ENCODE peak calls at places on chromosomes 11 and 22, in eight cellular contexts. W, V, G, K, Y, M, S and L are unnamed samples.

GRCh38 chr11:64541131-64541530 is 49.9 kb upstream of the SLC22A12 start:
- DNase-seq in W (peak), V (no peak), G (no peak), K (no peak), Y (no peak), M (no peak), S (no peak), L (no peak)

GRCh38 chr22:35752172-35752832 is 34.6 kb downstream of the APOL5 start:
- DNase-seq in W (no peak), V (no peak), G (no peak), K (peak), Y (no peak), M (no peak), S (no peak), L (no peak)

GRCh38 chr22:20251981-20252380 is 16.1 kb downstream of the RTN4R start:
- DNase-seq in W (no peak), V (no peak), G (no peak), K (no peak), Y (no peak), M (no peak), S (no peak), L (no peak)

GRCh38 chr11:68014157-68014965 is 4.2 kb downstream of the ALDH3B1 start:
- DNase-seq in W (peak), V (no peak), G (peak), K (no peak), Y (peak), M (no peak), S (no peak), L (peak)

GRCh38 chr11:134173296-134173695 is 50.5 kb downstream of the NCAPD3 start:
- DNase-seq in W (no peak), V (no peak), G (no peak), K (no peak), Y (no peak), M (no peak), S (no peak), L (no peak)

GRCh38 chr11:66652651-66653050 is 14.1 kb downstream of the RBM4 start:
- DNase-seq in W (no peak), V (no peak), G (no peak), K (no peak), Y (no peak), M (no peak), S (no peak), L (no peak)

GRCh38 chr11:7639643-7640025 is 33.7 kb downstream of the CYB5R2 start:
- DNase-seq in W (peak), V (no peak), G (no peak), K (no peak), Y (no peak), M (no peak), S (no peak), L (no peak)

GRCh38 chr11:15268598-15268997 is 153.9 kb downstream of the INSC start:
- DNase-seq in W (no peak), V (no peak), G (no peak), K (no peak), Y (no peak), M (no peak), S (no peak), L (no peak)

GRCh38 chr11:103851166-103851651 is 185.2 kb upstream of the DDI1 start:
- DNase-seq in W (no peak), V (no peak), G (no peak), K (no peak), Y (peak), M (no peak), S (no peak), L (peak)

GRCh38 chr11:128894685-128895084 is 3.5 kb downstream of the KCNJ5 start:
- DNase-seq in W (peak), V (no peak), G (peak), K (no peak), Y (no peak), M (no peak), S (no peak), L (no peak)

GRCh38 chr22:20260071-20260722 is 7.9 kb downstream of the RTN4R start:
- DNase-seq in W (no peak), V (no peak), G (no peak), K (no peak), Y (no peak), M (no peak), S (no peak), L (no peak)

GRCh38 chr11:60919320-60919719 is 4.9 kb upstream of the TMEM132A start:
- DNase-seq in W (no peak), V (no peak), G (no peak), K (peak), Y (no peak), M (no peak), S (no peak), L (no peak)

GRCh38 chr11:30595929-30596328 is 9.8 kb upstream of the MPPED2 start:
- DNase-seq in W (no peak), V (no peak), G (no peak), K (no peak), Y (no peak), M (no peak), S (no peak), L (no peak)

GRCh38 chr11:1162498-1163311 is 5.0 kb downstream of the MUC5AC start:
- DNase-seq in W (peak), V (no peak), G (no peak), K (no peak), Y (no peak), M (no peak), S (no peak), L (no peak)

GRCh38 chr11:61095022-61095421 is 7.3 kb upstream of the CD5 start:
- DNase-seq in W (no peak), V (no peak), G (no peak), K (no peak), Y (no peak), M (no peak), S (no peak), L (no peak)

GRCh38 chr22:29030618-29031235 is 30.9 kb downstream of the C22orf31 start:
- DNase-seq in W (peak), V (no peak), G (peak), K (no peak), Y (peak), M (peak), S (no peak), L (peak)

GRCh38 chr22:49592780-49593501 is 234.7 kb downstream of the BRD1 start:
- DNase-seq in W (no peak), V (no peak), G (no peak), K (no peak), Y (no peak), M (no peak), S (no peak), L (no peak)

GRCh38 chr11:1335811-1336761 is 26.7 kb upstream of the TOLLIP start:
- DNase-seq in W (peak), V (peak), G (peak), K (peak), Y (peak), M (no peak), S (peak), L (peak)

GRCh38 chr22:50460942-50461341 is 13.9 kb downstream of the SBF1 start:
- DNase-seq in W (no peak), V (no peak), G (no peak), K (no peak), Y (no peak), M (no peak), S (no peak), L (no peak)

GRCh38 chr11:75938543-75938942 is 123.5 kb downstream of the UVRAG start:
- DNase-seq in W (no peak), V (no peak), G (no peak), K (no peak), Y (no peak), M (no peak), S (no peak), L (no peak)

GRCh38 chr22:47373648-47374272 is 611.3 kb downstream of the TBC1D22A start:
- DNase-seq in W (peak), V (no peak), G (no peak), K (no peak), Y (no peak), M (no peak), S (no peak), L (no peak)

GRCh38 chr11:69480547-69481392 is 693 bp upstream of the LINC01488 start:
- DNase-seq in W (peak), V (no peak), G (peak), K (no peak), Y (no peak), M (no peak), S (no peak), L (no peak)

GRCh38 chr22:40791241-40791640 is 27.9 kb downstream of the SLC25A17 start:
- DNase-seq in W (no peak), V (no peak), G (no peak), K (no peak), Y (no peak), M (no peak), S (no peak), L (no peak)

GRCh38 chr22:17706451-17706900 is 67.8 kb downstream of the BID start:
- DNase-seq in W (no peak), V (peak), G (no peak), K (peak), Y (peak), M (no peak), S (no peak), L (peak)

GRCh38 chr11:76209956-76210885 is 3.9 kb upstream of the WNT11 start:
- DNase-seq in W (peak), V (no peak), G (peak), K (no peak), Y (peak), M (peak), S (no peak), L (peak)

GRCh38 chr11:65896009-65896999 is 3.9 kb downstream of the FOSL1 start:
- DNase-seq in W (no peak), V (no peak), G (no peak), K (no peak), Y (peak), M (no peak), S (no peak), L (no peak)

GRCh38 chr11:18590573-18590972 is 2.0 kb upstream of the UEVLD start:
- DNase-seq in W (no peak), V (no peak), G (no peak), K (no peak), Y (no peak), M (no peak), S (no peak), L (no peak)

GRCh38 chr22:19178065-19178658 is 374 bp downstream of the SLC25A1 start:
- DNase-seq in W (peak), V (peak), G (peak), K (peak), Y (peak), M (no peak), S (peak), L (no peak)

GRCh38 chr11:69716891-69717747 is 13.3 kb upstream of the FGF19 start:
- DNase-seq in W (no peak), V (no peak), G (no peak), K (no peak), Y (no peak), M (no peak), S (no peak), L (no peak)

GRCh38 chr11:47850337-47850736 is 2.2 kb upstream of the NUP160 start:
- DNase-seq in W (no peak), V (no peak), G (no peak), K (peak), Y (no peak), M (no peak), S (no peak), L (no peak)

GRCh38 chr11:132423266-132423665 is 1052.9 kb downstream of the NTM start:
- DNase-seq in W (no peak), V (no peak), G (no peak), K (no peak), Y (no peak), M (peak), S (no peak), L (no peak)

GRCh38 chr11:2301631-2302272 is at the start of the genes C11orf21 and TSPAN32:
- DNase-seq in W (peak), V (peak), G (no peak), K (peak), Y (no peak), M (no peak), S (peak), L (no peak)

GRCh38 chr11:117259417-117259816 is 26.9 kb downstream of the RNF214 start:
- DNase-seq in W (no peak), V (no peak), G (no peak), K (no peak), Y (no peak), M (no peak), S (no peak), L (no peak)

GRCh38 chr11:971092-971690 is 45.5 kb downstream of the AP2A2 start:
- DNase-seq in W (no peak), V (no peak), G (no peak), K (no peak), Y (no peak), M (no peak), S (no peak), L (no peak)

GRCh38 chr22:19565921-19566598 is 41.9 kb upstream of the CLDN5 start:
- DNase-seq in W (no peak), V (no peak), G (no peak), K (no peak), Y (no peak), M (no peak), S (no peak), L (peak)

GRCh38 chr11:32333335-32333991 is 101.9 kb downstream of the WT1 start:
- DNase-seq in W (no peak), V (peak), G (peak), K (peak), Y (peak), M (no peak), S (no peak), L (no peak)

GRCh38 chr11:7575841-7576451 is 62.1 kb downstream of the PPFIBP2 start:
- DNase-seq in W (peak), V (no peak), G (peak), K (no peak), Y (no peak), M (peak), S (no peak), L (peak)

GRCh38 chr11:84384637-84385227 is 1098.6 kb upstream of the CCDC90B start:
- DNase-seq in W (no peak), V (peak), G (peak), K (peak), Y (peak), M (no peak), S (no peak), L (peak)

GRCh38 chr22:46421272-46421671 is 85.8 kb downstream of the TRMU start:
- DNase-seq in W (no peak), V (peak), G (no peak), K (peak), Y (no peak), M (no peak), S (no peak), L (peak)